ENCODE peak calls at places on chromosomes 5 and 9, in nine cellular contexts. One of them, this sample, is unnamed.

GRCh38 chr5:122937914-122938313 is 92.5 kb downstream of the SNX24 start:
- DNase-seq in esophagus squamous epithelium: no peak
- DNase-seq in smooth muscle cell of the brain vasculature: no peak
- DNase-seq in pancreas: peak
- DNase-seq in substantia nigra: no peak
- DNase-seq in ACHN: no peak
- DNase-seq in HepG2: no peak
- DNase-seq in Peyer's patch: no peak
- DNase-seq in activated CD4-positive, alpha-beta T cell treated with anti-CD3 and anti-CD28 coated beads, Interleukin-2, amount 50 U/mL, for 48 hours: no peak
- DNase-seq in this sample: no peak

GRCh38 chr9:111036068-111036789 is 2.0 kb downstream of the LPAR1 start:
- DNase-seq in esophagus squamous epithelium: no peak
- DNase-seq in smooth muscle cell of the brain vasculature: no peak
- DNase-seq in pancreas: peak
- DNase-seq in substantia nigra: peak
- DNase-seq in ACHN: no peak
- DNase-seq in HepG2: no peak
- DNase-seq in Peyer's patch: peak
- DNase-seq in activated CD4-positive, alpha-beta T cell treated with anti-CD3 and anti-CD28 coated beads, Interleukin-2, amount 50 U/mL, for 48 hours: no peak
- DNase-seq in this sample: peak

GRCh38 chr5:31362931-31363568 is 168.8 kb downstream of the DROSHA start:
- DNase-seq in esophagus squamous epithelium: no peak
- DNase-seq in smooth muscle cell of the brain vasculature: no peak
- DNase-seq in pancreas: no peak
- DNase-seq in substantia nigra: no peak
- DNase-seq in ACHN: no peak
- DNase-seq in HepG2: no peak
- DNase-seq in Peyer's patch: no peak
- DNase-seq in activated CD4-positive, alpha-beta T cell treated with anti-CD3 and anti-CD28 coated beads, Interleukin-2, amount 50 U/mL, for 48 hours: no peak
- DNase-seq in this sample: peak

GRCh38 chr9:81108391-81108790 is 581.0 kb downstream of the TLE1 start:
- DNase-seq in esophagus squamous epithelium: no peak
- DNase-seq in smooth muscle cell of the brain vasculature: no peak
- DNase-seq in pancreas: no peak
- DNase-seq in substantia nigra: no peak
- DNase-seq in ACHN: no peak
- DNase-seq in HepG2: no peak
- DNase-seq in Peyer's patch: no peak
- DNase-seq in activated CD4-positive, alpha-beta T cell treated with anti-CD3 and anti-CD28 coated beads, Interleukin-2, amount 50 U/mL, for 48 hours: no peak
- DNase-seq in this sample: no peak

GRCh38 chr9:124774131-124774978 is 2.6 kb upstream of the OLFML2A start:
- DNase-seq in esophagus squamous epithelium: no peak
- DNase-seq in smooth muscle cell of the brain vasculature: peak
- DNase-seq in pancreas: peak
- DNase-seq in substantia nigra: peak
- DNase-seq in ACHN: peak
- DNase-seq in HepG2: peak
- DNase-seq in Peyer's patch: peak
- DNase-seq in activated CD4-positive, alpha-beta T cell treated with anti-CD3 and anti-CD28 coated beads, Interleukin-2, amount 50 U/mL, for 48 hours: peak
- DNase-seq in this sample: peak

GRCh38 chr5:353599-354580 is 32.4 kb downstream of the AHRR start:
- DNase-seq in esophagus squamous epithelium: no peak
- DNase-seq in smooth muscle cell of the brain vasculature: no peak
- DNase-seq in pancreas: no peak
- DNase-seq in substantia nigra: no peak
- DNase-seq in ACHN: no peak
- DNase-seq in HepG2: no peak
- DNase-seq in Peyer's patch: no peak
- DNase-seq in activated CD4-positive, alpha-beta T cell treated with anti-CD3 and anti-CD28 coated beads, Interleukin-2, amount 50 U/mL, for 48 hours: no peak
- DNase-seq in this sample: no peak

GRCh38 chr5:34686762-34687268 is 30.7 kb downstream of the RAI14 start:
- DNase-seq in esophagus squamous epithelium: no peak
- DNase-seq in smooth muscle cell of the brain vasculature: peak
- DNase-seq in pancreas: peak
- DNase-seq in substantia nigra: no peak
- DNase-seq in ACHN: peak
- DNase-seq in HepG2: peak
- DNase-seq in Peyer's patch: peak
- DNase-seq in activated CD4-positive, alpha-beta T cell treated with anti-CD3 and anti-CD28 coated beads, Interleukin-2, amount 50 U/mL, for 48 hours: no peak
- DNase-seq in this sample: peak

GRCh38 chr9:29691758-29692407 is 2118.6 kb upstream of the C9orf72 start:
- DNase-seq in esophagus squamous epithelium: no peak
- DNase-seq in smooth muscle cell of the brain vasculature: no peak
- DNase-seq in pancreas: peak
- DNase-seq in substantia nigra: no peak
- DNase-seq in ACHN: peak
- DNase-seq in HepG2: peak
- DNase-seq in Peyer's patch: no peak
- DNase-seq in activated CD4-positive, alpha-beta T cell treated with anti-CD3 and anti-CD28 coated beads, Interleukin-2, amount 50 U/mL, for 48 hours: no peak
- DNase-seq in this sample: no peak

GRCh38 chr9:89481161-89481915 is 16.6 kb downstream of the SEMA4D start:
- DNase-seq in esophagus squamous epithelium: no peak
- DNase-seq in smooth muscle cell of the brain vasculature: no peak
- DNase-seq in pancreas: no peak
- DNase-seq in substantia nigra: no peak
- DNase-seq in ACHN: no peak
- DNase-seq in HepG2: no peak
- DNase-seq in Peyer's patch: no peak
- DNase-seq in activated CD4-positive, alpha-beta T cell treated with anti-CD3 and anti-CD28 coated beads, Interleukin-2, amount 50 U/mL, for 48 hours: no peak
- DNase-seq in this sample: no peak

GRCh38 chr9:96596601-96597111 is 23.0 kb downstream of the CDC14B start:
- DNase-seq in esophagus squamous epithelium: no peak
- DNase-seq in smooth muscle cell of the brain vasculature: no peak
- DNase-seq in pancreas: no peak
- DNase-seq in substantia nigra: no peak
- DNase-seq in ACHN: no peak
- DNase-seq in HepG2: peak
- DNase-seq in Peyer's patch: no peak
- DNase-seq in activated CD4-positive, alpha-beta T cell treated with anti-CD3 and anti-CD28 coated beads, Interleukin-2, amount 50 U/mL, for 48 hours: no peak
- DNase-seq in this sample: no peak

GRCh38 chr5:175422058-175422457 is 21.9 kb downstream of the DRD1 start:
- DNase-seq in esophagus squamous epithelium: no peak
- DNase-seq in smooth muscle cell of the brain vasculature: no peak
- DNase-seq in pancreas: no peak
- DNase-seq in substantia nigra: no peak
- DNase-seq in ACHN: no peak
- DNase-seq in HepG2: no peak
- DNase-seq in Peyer's patch: no peak
- DNase-seq in activated CD4-positive, alpha-beta T cell treated with anti-CD3 and anti-CD28 coated beads, Interleukin-2, amount 50 U/mL, for 48 hours: no peak
- DNase-seq in this sample: no peak

GRCh38 chr5:51556833-51557232 is 173.6 kb downstream of the ISL1 start:
- DNase-seq in esophagus squamous epithelium: no peak
- DNase-seq in smooth muscle cell of the brain vasculature: no peak
- DNase-seq in pancreas: no peak
- DNase-seq in substantia nigra: no peak
- DNase-seq in ACHN: no peak
- DNase-seq in HepG2: no peak
- DNase-seq in Peyer's patch: no peak
- DNase-seq in activated CD4-positive, alpha-beta T cell treated with anti-CD3 and anti-CD28 coated beads, Interleukin-2, amount 50 U/mL, for 48 hours: no peak
- DNase-seq in this sample: no peak

GRCh38 chr9:37906312-37907239 is 2.6 kb upstream of the SLC25A51 start:
- DNase-seq in esophagus squamous epithelium: no peak
- DNase-seq in smooth muscle cell of the brain vasculature: no peak
- DNase-seq in pancreas: no peak
- DNase-seq in substantia nigra: no peak
- DNase-seq in ACHN: no peak
- DNase-seq in HepG2: no peak
- DNase-seq in Peyer's patch: no peak
- DNase-seq in activated CD4-positive, alpha-beta T cell treated with anti-CD3 and anti-CD28 coated beads, Interleukin-2, amount 50 U/mL, for 48 hours: no peak
- DNase-seq in this sample: no peak

GRCh38 chr9:16039103-16039987 is 486.5 kb downstream of the CCDC171 start:
- DNase-seq in esophagus squamous epithelium: no peak
- DNase-seq in smooth muscle cell of the brain vasculature: no peak
- DNase-seq in pancreas: no peak
- DNase-seq in substantia nigra: no peak
- DNase-seq in ACHN: no peak
- DNase-seq in HepG2: peak
- DNase-seq in Peyer's patch: no peak
- DNase-seq in activated CD4-positive, alpha-beta T cell treated with anti-CD3 and anti-CD28 coated beads, Interleukin-2, amount 50 U/mL, for 48 hours: no peak
- DNase-seq in this sample: no peak

GRCh38 chr9:114894801-114895433 is 35.5 kb downstream of the TNFSF8 start:
- DNase-seq in esophagus squamous epithelium: no peak
- DNase-seq in smooth muscle cell of the brain vasculature: peak
- DNase-seq in pancreas: no peak
- DNase-seq in substantia nigra: no peak
- DNase-seq in ACHN: peak
- DNase-seq in HepG2: peak
- DNase-seq in Peyer's patch: no peak
- DNase-seq in activated CD4-positive, alpha-beta T cell treated with anti-CD3 and anti-CD28 coated beads, Interleukin-2, amount 50 U/mL, for 48 hours: peak
- DNase-seq in this sample: peak

GRCh38 chr5:155485344-155485743 is 471.8 kb downstream of the KIF4B start:
- DNase-seq in esophagus squamous epithelium: no peak
- DNase-seq in smooth muscle cell of the brain vasculature: no peak
- DNase-seq in pancreas: no peak
- DNase-seq in substantia nigra: no peak
- DNase-seq in ACHN: no peak
- DNase-seq in HepG2: no peak
- DNase-seq in Peyer's patch: no peak
- DNase-seq in activated CD4-positive, alpha-beta T cell treated with anti-CD3 and anti-CD28 coated beads, Interleukin-2, amount 50 U/mL, for 48 hours: no peak
- DNase-seq in this sample: no peak

GRCh38 chr9:35338561-35339274 is 151.2 kb upstream of the RUSC2 start:
- DNase-seq in esophagus squamous epithelium: no peak
- DNase-seq in smooth muscle cell of the brain vasculature: no peak
- DNase-seq in pancreas: no peak
- DNase-seq in substantia nigra: no peak
- DNase-seq in ACHN: no peak
- DNase-seq in HepG2: no peak
- DNase-seq in Peyer's patch: no peak
- DNase-seq in activated CD4-positive, alpha-beta T cell treated with anti-CD3 and anti-CD28 coated beads, Interleukin-2, amount 50 U/mL, for 48 hours: no peak
- DNase-seq in this sample: no peak

GRCh38 chr5:77285442-77285841 is 75.0 kb downstream of the PDE8B start:
- DNase-seq in esophagus squamous epithelium: no peak
- DNase-seq in smooth muscle cell of the brain vasculature: no peak
- DNase-seq in pancreas: no peak
- DNase-seq in substantia nigra: no peak
- DNase-seq in ACHN: no peak
- DNase-seq in HepG2: no peak
- DNase-seq in Peyer's patch: no peak
- DNase-seq in activated CD4-positive, alpha-beta T cell treated with anti-CD3 and anti-CD28 coated beads, Interleukin-2, amount 50 U/mL, for 48 hours: no peak
- DNase-seq in this sample: no peak

GRCh38 chr5:123125953-123126352 is 36.9 kb downstream of the PRDM6 start:
- DNase-seq in esophagus squamous epithelium: no peak
- DNase-seq in smooth muscle cell of the brain vasculature: peak
- DNase-seq in pancreas: no peak
- DNase-seq in substantia nigra: no peak
- DNase-seq in ACHN: no peak
- DNase-seq in HepG2: no peak
- DNase-seq in Peyer's patch: no peak
- DNase-seq in activated CD4-positive, alpha-beta T cell treated with anti-CD3 and anti-CD28 coated beads, Interleukin-2, amount 50 U/mL, for 48 hours: no peak
- DNase-seq in this sample: peak

GRCh38 chr5:93929146-93929545 is 187.7 kb upstream of the POU5F2 start:
- DNase-seq in esophagus squamous epithelium: no peak
- DNase-seq in smooth muscle cell of the brain vasculature: no peak
- DNase-seq in pancreas: no peak
- DNase-seq in substantia nigra: no peak
- DNase-seq in ACHN: no peak
- DNase-seq in HepG2: no peak
- DNase-seq in Peyer's patch: no peak
- DNase-seq in activated CD4-positive, alpha-beta T cell treated with anti-CD3 and anti-CD28 coated beads, Interleukin-2, amount 50 U/mL, for 48 hours: no peak
- DNase-seq in this sample: peak

GRCh38 chr9:121271368-121272351 is 3.7 kb downstream of the GSN start:
- DNase-seq in esophagus squamous epithelium: no peak
- DNase-seq in smooth muscle cell of the brain vasculature: no peak
- DNase-seq in pancreas: no peak
- DNase-seq in substantia nigra: peak
- DNase-seq in ACHN: no peak
- DNase-seq in HepG2: no peak
- DNase-seq in Peyer's patch: no peak
- DNase-seq in activated CD4-positive, alpha-beta T cell treated with anti-CD3 and anti-CD28 coated beads, Interleukin-2, amount 50 U/mL, for 48 hours: no peak
- DNase-seq in this sample: peak

GRCh38 chr5:56987171-56987570 is 35.2 kb upstream of the MIER3 start:
- DNase-seq in esophagus squamous epithelium: no peak
- DNase-seq in smooth muscle cell of the brain vasculature: no peak
- DNase-seq in pancreas: no peak
- DNase-seq in substantia nigra: no peak
- DNase-seq in ACHN: no peak
- DNase-seq in HepG2: no peak
- DNase-seq in Peyer's patch: no peak
- DNase-seq in activated CD4-positive, alpha-beta T cell treated with anti-CD3 and anti-CD28 coated beads, Interleukin-2, amount 50 U/mL, for 48 hours: no peak
- DNase-seq in this sample: no peak

GRCh38 chr5:147216552-147217154 is 18.2 kb upstream of the STK32A start:
- DNase-seq in esophagus squamous epithelium: no peak
- DNase-seq in smooth muscle cell of the brain vasculature: no peak
- DNase-seq in pancreas: no peak
- DNase-seq in substantia nigra: no peak
- DNase-seq in ACHN: no peak
- DNase-seq in HepG2: peak
- DNase-seq in Peyer's patch: no peak
- DNase-seq in activated CD4-positive, alpha-beta T cell treated with anti-CD3 and anti-CD28 coated beads, Interleukin-2, amount 50 U/mL, for 48 hours: no peak
- DNase-seq in this sample: peak

GRCh38 chr9:113737414-113738271 is 138.5 kb upstream of the ZNF618 start:
- DNase-seq in esophagus squamous epithelium: no peak
- DNase-seq in smooth muscle cell of the brain vasculature: peak
- DNase-seq in pancreas: peak
- DNase-seq in substantia nigra: no peak
- DNase-seq in ACHN: peak
- DNase-seq in HepG2: peak
- DNase-seq in Peyer's patch: no peak
- DNase-seq in activated CD4-positive, alpha-beta T cell treated with anti-CD3 and anti-CD28 coated beads, Interleukin-2, amount 50 U/mL, for 48 hours: peak
- DNase-seq in this sample: peak

This sample was measured in GM23248.